ENCODE peak calls at places on chromosomes 7 and 10, in eight cellular contexts. One of them, this sample, is unnamed. For H3K4me1, the result is how much of the 10 kb centered on the place peaks cover.

GRCh38 chr10:100637785-100638184 is 102.0 kb downstream of the HIF1AN start:
- DNase-seq in H1: peak
- DNase-seq in CD8-positive, alpha-beta T cell: no peak
- DNase-seq in aorta: no peak
- DNase-seq in IMR-90: no peak
- DNase-seq in naive thymus-derived CD4-positive, alpha-beta T cell: no peak
- DNase-seq in cardiac muscle cell: peak
- DNase-seq in spleen: no peak
- DNase-seq in this sample: no peak

GRCh38 chr10:113486531-113486930 is 66.3 kb upstream of the HABP2 start:
- DNase-seq in H1: no peak
- DNase-seq in CD8-positive, alpha-beta T cell: no peak
- DNase-seq in aorta: no peak
- DNase-seq in IMR-90: no peak
- DNase-seq in naive thymus-derived CD4-positive, alpha-beta T cell: no peak
- DNase-seq in cardiac muscle cell: no peak
- DNase-seq in spleen: no peak
- DNase-seq in this sample: no peak

GRCh38 chr10:122911889-122912484 is 1.6 kb downstream of the FAM24A start:
- DNase-seq in H1: peak
- DNase-seq in CD8-positive, alpha-beta T cell: peak
- DNase-seq in aorta: no peak
- DNase-seq in IMR-90: peak
- DNase-seq in naive thymus-derived CD4-positive, alpha-beta T cell: peak
- DNase-seq in cardiac muscle cell: peak
- DNase-seq in spleen: no peak
- DNase-seq in this sample: no peak

GRCh38 chr7:46368871-46369270 is 447.8 kb upstream of the IGFBP3 start:
- DNase-seq in H1: no peak
- DNase-seq in CD8-positive, alpha-beta T cell: no peak
- DNase-seq in aorta: no peak
- DNase-seq in IMR-90: no peak
- DNase-seq in naive thymus-derived CD4-positive, alpha-beta T cell: no peak
- DNase-seq in cardiac muscle cell: no peak
- DNase-seq in spleen: no peak
- DNase-seq in this sample: no peak

GRCh38 chr7:43078794-43079193 is 33.7 kb upstream of the HECW1 start:
- DNase-seq in H1: no peak
- DNase-seq in CD8-positive, alpha-beta T cell: no peak
- DNase-seq in aorta: no peak
- DNase-seq in IMR-90: no peak
- DNase-seq in naive thymus-derived CD4-positive, alpha-beta T cell: no peak
- DNase-seq in cardiac muscle cell: no peak
- DNase-seq in spleen: no peak
- DNase-seq in this sample: no peak

GRCh38 chr10:132199854-132200311 is 13.1 kb downstream of the DPYSL4 start:
- DNase-seq in H1: no peak
- DNase-seq in CD8-positive, alpha-beta T cell: no peak
- DNase-seq in aorta: peak
- DNase-seq in IMR-90: no peak
- DNase-seq in naive thymus-derived CD4-positive, alpha-beta T cell: no peak
- DNase-seq in cardiac muscle cell: no peak
- DNase-seq in spleen: peak
- DNase-seq in this sample: no peak

GRCh38 chr7:104980969-104981670 is 32.9 kb upstream of the KMT2E start:
- DNase-seq in H1: no peak
- DNase-seq in CD8-positive, alpha-beta T cell: no peak
- DNase-seq in aorta: no peak
- DNase-seq in IMR-90: peak
- DNase-seq in naive thymus-derived CD4-positive, alpha-beta T cell: peak
- DNase-seq in cardiac muscle cell: peak
- DNase-seq in spleen: no peak
- DNase-seq in this sample: no peak

GRCh38 chr10:117830832-117831231 is 215.9 kb downstream of the RAB11FIP2 start:
- DNase-seq in H1: no peak
- DNase-seq in CD8-positive, alpha-beta T cell: no peak
- DNase-seq in aorta: no peak
- DNase-seq in IMR-90: no peak
- DNase-seq in naive thymus-derived CD4-positive, alpha-beta T cell: peak
- DNase-seq in cardiac muscle cell: no peak
- DNase-seq in spleen: no peak
- DNase-seq in this sample: no peak

GRCh38 chr7:91692800-91693199 is 187.7 kb downstream of the MTERF1 start:
- DNase-seq in H1: no peak
- DNase-seq in CD8-positive, alpha-beta T cell: no peak
- DNase-seq in aorta: no peak
- DNase-seq in IMR-90: no peak
- DNase-seq in naive thymus-derived CD4-positive, alpha-beta T cell: no peak
- DNase-seq in cardiac muscle cell: peak
- DNase-seq in spleen: no peak
- DNase-seq in this sample: no peak

GRCh38 chr10:121751191-121751760 is 153.0 kb upstream of the FGFR2 start:
- DNase-seq in H1: no peak
- DNase-seq in CD8-positive, alpha-beta T cell: no peak
- DNase-seq in aorta: no peak
- DNase-seq in IMR-90: no peak
- DNase-seq in naive thymus-derived CD4-positive, alpha-beta T cell: no peak
- DNase-seq in cardiac muscle cell: no peak
- DNase-seq in spleen: no peak
- DNase-seq in this sample: no peak

GRCh38 chr7:95276114-95276513 is 48.2 kb downstream of the PON1 start:
- DNase-seq in H1: no peak
- DNase-seq in CD8-positive, alpha-beta T cell: no peak
- DNase-seq in aorta: no peak
- DNase-seq in IMR-90: no peak
- DNase-seq in naive thymus-derived CD4-positive, alpha-beta T cell: no peak
- DNase-seq in cardiac muscle cell: no peak
- DNase-seq in spleen: no peak
- DNase-seq in this sample: no peak

GRCh38 chr7:3879337-3880054 is 578.4 kb downstream of the SDK1 start:
- DNase-seq in H1: no peak
- DNase-seq in CD8-positive, alpha-beta T cell: no peak
- DNase-seq in aorta: no peak
- DNase-seq in IMR-90: no peak
- DNase-seq in naive thymus-derived CD4-positive, alpha-beta T cell: no peak
- DNase-seq in cardiac muscle cell: no peak
- DNase-seq in spleen: no peak
- DNase-seq in this sample: no peak

GRCh38 chr10:72295330-72295910 is 21.7 kb downstream of the DDIT4 start:
- DNase-seq in H1: no peak
- DNase-seq in CD8-positive, alpha-beta T cell: no peak
- DNase-seq in aorta: no peak
- DNase-seq in IMR-90: no peak
- DNase-seq in naive thymus-derived CD4-positive, alpha-beta T cell: no peak
- DNase-seq in cardiac muscle cell: no peak
- DNase-seq in spleen: no peak
- DNase-seq in this sample: no peak

DNA sequence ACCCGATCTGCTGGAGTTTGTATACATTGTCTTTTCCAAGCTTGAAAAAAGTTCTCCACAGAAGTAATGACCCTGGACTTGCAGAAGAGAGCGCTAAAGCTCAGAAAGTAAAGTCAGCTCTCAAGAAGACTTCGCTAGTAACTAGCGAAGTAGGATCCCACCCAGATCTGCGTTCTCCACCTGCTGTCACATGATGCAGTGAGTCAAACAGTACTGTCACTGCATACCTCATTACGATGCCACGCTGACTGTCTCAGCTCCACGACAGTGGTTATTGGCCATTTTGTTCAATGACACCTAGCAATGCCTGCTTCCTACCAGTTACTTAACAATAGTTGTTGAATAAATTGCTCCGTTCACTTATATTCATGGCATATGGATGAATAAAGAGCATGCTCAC is 29.7 kb upstream of the SEC61G start:
- DNase-seq in H1: peak
- DNase-seq in CD8-positive, alpha-beta T cell: peak
- DNase-seq in aorta: no peak
- DNase-seq in IMR-90: peak
- DNase-seq in naive thymus-derived CD4-positive, alpha-beta T cell: no peak
- DNase-seq in cardiac muscle cell: peak
- DNase-seq in spleen: no peak
- DNase-seq in this sample: no peak
- H3K4me3 ChIP-seq in H1: no peak
- H3K4me3 ChIP-seq in CD8-positive, alpha-beta T cell: no peak
- H3K4me3 ChIP-seq in aorta: no peak
- H3K4me3 ChIP-seq in IMR-90: no peak
- H3K4me3 ChIP-seq in naive thymus-derived CD4-positive, alpha-beta T cell: no peak
- H3K4me3 ChIP-seq in cardiac muscle cell: no peak
- H3K4me3 ChIP-seq in spleen: no peak
- H3K4me3 ChIP-seq in this sample: no peak

GRCh38 chr10:85265121-85265520 is 936.7 kb downstream of the CCSER2 start:
- DNase-seq in H1: no peak
- DNase-seq in CD8-positive, alpha-beta T cell: no peak
- DNase-seq in aorta: no peak
- DNase-seq in IMR-90: no peak
- DNase-seq in naive thymus-derived CD4-positive, alpha-beta T cell: no peak
- DNase-seq in cardiac muscle cell: no peak
- DNase-seq in spleen: no peak
- DNase-seq in this sample: no peak

GRCh38 chr10:85262992-85263391 is 934.6 kb downstream of the CCSER2 start:
- DNase-seq in H1: no peak
- DNase-seq in CD8-positive, alpha-beta T cell: no peak
- DNase-seq in aorta: no peak
- DNase-seq in IMR-90: no peak
- DNase-seq in naive thymus-derived CD4-positive, alpha-beta T cell: no peak
- DNase-seq in cardiac muscle cell: no peak
- DNase-seq in spleen: no peak
- DNase-seq in this sample: no peak

GRCh38 chr10:85266808-85267207 is 938.4 kb downstream of the CCSER2 start:
- DNase-seq in H1: no peak
- DNase-seq in CD8-positive, alpha-beta T cell: no peak
- DNase-seq in aorta: no peak
- DNase-seq in IMR-90: no peak
- DNase-seq in naive thymus-derived CD4-positive, alpha-beta T cell: no peak
- DNase-seq in cardiac muscle cell: no peak
- DNase-seq in spleen: no peak
- DNase-seq in this sample: no peak
- H3K27ac ChIP-seq in H1: no peak
- H3K27ac ChIP-seq in CD8-positive, alpha-beta T cell: no peak
- H3K27ac ChIP-seq in aorta: no peak
- H3K27ac ChIP-seq in IMR-90: no peak
- H3K27ac ChIP-seq in naive thymus-derived CD4-positive, alpha-beta T cell: no peak
- H3K27ac ChIP-seq in cardiac muscle cell: no peak
- H3K27ac ChIP-seq in spleen: no peak
- H3K27ac ChIP-seq in this sample: no peak

GRCh38 chr10:48605786-48606529 is 1.1 kb upstream of the ARHGAP22 start:
- DNase-seq in H1: no peak
- DNase-seq in CD8-positive, alpha-beta T cell: no peak
- DNase-seq in aorta: no peak
- DNase-seq in IMR-90: peak
- DNase-seq in naive thymus-derived CD4-positive, alpha-beta T cell: no peak
- DNase-seq in cardiac muscle cell: no peak
- DNase-seq in spleen: no peak
- DNase-seq in this sample: no peak

GRCh38 chr10:48608279-48608681 is 3.4 kb upstream of the ARHGAP22 start:
- DNase-seq in H1: peak
- DNase-seq in CD8-positive, alpha-beta T cell: no peak
- DNase-seq in aorta: no peak
- DNase-seq in IMR-90: no peak
- DNase-seq in naive thymus-derived CD4-positive, alpha-beta T cell: peak
- DNase-seq in cardiac muscle cell: peak
- DNase-seq in spleen: no peak
- DNase-seq in this sample: no peak

GRCh38 chr10:48607356-48608278 is 2.7 kb upstream of the ARHGAP22 start:
- DNase-seq in H1: no peak
- DNase-seq in CD8-positive, alpha-beta T cell: no peak
- DNase-seq in aorta: no peak
- DNase-seq in IMR-90: peak
- DNase-seq in naive thymus-derived CD4-positive, alpha-beta T cell: no peak
- DNase-seq in cardiac muscle cell: no peak
- DNase-seq in spleen: no peak
- DNase-seq in this sample: no peak

GRCh38 chr10:48605264-48605615 is 367 bp upstream of the ARHGAP22 start:
- DNase-seq in H1: no peak
- DNase-seq in CD8-positive, alpha-beta T cell: no peak
- DNase-seq in aorta: no peak
- DNase-seq in IMR-90: peak
- DNase-seq in naive thymus-derived CD4-positive, alpha-beta T cell: no peak
- DNase-seq in cardiac muscle cell: no peak
- DNase-seq in spleen: no peak
- DNase-seq in this sample: no peak

GRCh38 chr10:48606530-48607355 is 1.9 kb upstream of the ARHGAP22 start:
- DNase-seq in H1: no peak
- DNase-seq in CD8-positive, alpha-beta T cell: no peak
- DNase-seq in aorta: peak
- DNase-seq in IMR-90: peak
- DNase-seq in naive thymus-derived CD4-positive, alpha-beta T cell: no peak
- DNase-seq in cardiac muscle cell: peak
- DNase-seq in spleen: no peak
- DNase-seq in this sample: no peak
- H3K4me1 ChIP-seq in H1: under half
- H3K4me1 ChIP-seq in CD8-positive, alpha-beta T cell: under half
- H3K4me1 ChIP-seq in aorta: under half
- H3K4me1 ChIP-seq in IMR-90: under half
- H3K4me1 ChIP-seq in naive thymus-derived CD4-positive, alpha-beta T cell: under half
- H3K4me1 ChIP-seq in cardiac muscle cell: under half
- H3K4me1 ChIP-seq in spleen: under half
- H3K4me1 ChIP-seq in this sample: under half

GRCh38 chr10:17811466-17811865 is 2.3 kb downstream of the MRC1 start:
- DNase-seq in H1: no peak
- DNase-seq in CD8-positive, alpha-beta T cell: no peak
- DNase-seq in aorta: no peak
- DNase-seq in IMR-90: no peak
- DNase-seq in naive thymus-derived CD4-positive, alpha-beta T cell: no peak
- DNase-seq in cardiac muscle cell: peak
- DNase-seq in spleen: no peak
- DNase-seq in this sample: no peak
- H3K4me3 ChIP-seq in H1: no peak
- H3K4me3 ChIP-seq in CD8-positive, alpha-beta T cell: no peak
- H3K4me3 ChIP-seq in aorta: no peak
- H3K4me3 ChIP-seq in IMR-90: no peak
- H3K4me3 ChIP-seq in naive thymus-derived CD4-positive, alpha-beta T cell: no peak
- H3K4me3 ChIP-seq in cardiac muscle cell: no peak
- H3K4me3 ChIP-seq in spleen: peak
- H3K4me3 ChIP-seq in this sample: peak

DNA sequence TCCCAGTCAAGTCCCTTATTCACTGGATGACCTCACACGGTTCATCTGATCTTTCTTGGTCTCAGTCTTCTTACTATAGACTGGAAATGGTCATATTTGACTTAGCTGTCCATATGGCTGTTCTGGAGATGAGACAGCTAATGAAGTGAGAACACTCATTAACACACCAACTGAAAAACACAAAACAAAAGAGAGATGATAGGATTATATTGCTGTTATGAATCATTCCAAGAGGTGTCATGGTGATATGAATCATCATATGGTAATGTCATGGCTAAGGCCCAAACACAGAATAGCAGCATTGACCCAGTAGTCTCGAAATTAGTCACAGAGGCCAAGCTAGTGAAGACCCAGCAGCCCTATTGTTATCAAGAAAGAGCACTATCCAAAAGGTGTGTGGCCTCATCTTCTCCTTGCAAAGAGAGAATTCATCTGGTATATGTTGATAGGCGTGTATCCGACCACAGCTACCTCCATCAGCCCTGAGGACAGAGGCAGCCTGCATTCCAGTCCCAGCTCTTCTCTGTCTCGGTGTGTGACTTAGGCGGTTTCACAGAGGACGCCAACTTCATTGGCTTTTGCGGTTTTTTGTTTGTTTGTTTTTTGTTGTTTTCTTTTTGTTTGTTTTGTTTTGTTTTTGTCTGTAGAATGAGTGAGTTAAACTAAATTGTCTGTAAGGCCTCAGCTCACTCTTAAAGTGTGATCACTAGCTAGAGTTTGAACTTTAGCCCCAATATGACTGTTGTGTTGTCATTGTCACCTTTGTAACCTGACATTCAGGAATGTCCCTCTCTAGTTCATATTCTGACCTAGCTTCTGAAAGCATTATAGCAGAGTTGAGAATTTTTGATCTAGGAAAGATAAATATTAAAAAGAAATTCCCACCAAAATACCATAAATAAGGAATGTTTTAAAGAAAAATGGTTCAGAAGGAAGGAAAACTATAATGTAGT is 97.4 kb upstream of the PDCD4 start:
- DNase-seq in H1: no peak
- DNase-seq in CD8-positive, alpha-beta T cell: no peak
- DNase-seq in aorta: no peak
- DNase-seq in IMR-90: peak
- DNase-seq in naive thymus-derived CD4-positive, alpha-beta T cell: no peak
- DNase-seq in cardiac muscle cell: peak
- DNase-seq in spleen: no peak
- DNase-seq in this sample: no peak
- H3K27ac ChIP-seq in H1: no peak
- H3K27ac ChIP-seq in CD8-positive, alpha-beta T cell: no peak
- H3K27ac ChIP-seq in aorta: no peak
- H3K27ac ChIP-seq in IMR-90: no peak
- H3K27ac ChIP-seq in naive thymus-derived CD4-positive, alpha-beta T cell: no peak
- H3K27ac ChIP-seq in cardiac muscle cell: peak
- H3K27ac ChIP-seq in spleen: no peak
- H3K27ac ChIP-seq in this sample: no peak

This sample was measured in upper lobe of right lung.